ENCODE peak calls at places on chromosomes 12 and 14, in six cellular contexts. P is adrenal gland; D is adipocyte; J is GM12878; Y is CD8-positive, alpha-beta memory T cell; X is stomach. W is an unnamed sample. For H3K27me3 and H3K4me1, the result is how much of the 10 kb centered on the place peaks cover.

GRCh38 chr12:40946612-40947194 is 241.4 kb upstream of the PDZRN4 start:
- DNase-seq in P (no peak), D (peak), J (no peak), Y (peak), X (no peak), W (no peak)

GRCh38 chr12:115857160-115857920 is 420.2 kb downstream of the MED13L start:
- DNase-seq in P (no peak), D (no peak), J (no peak), Y (no peak), X (no peak), W (no peak)

GRCh38 chr14:93709249-93709648 is 79.0 kb downstream of the PRIMA1 start:
- DNase-seq in P (no peak), D (no peak), J (no peak), Y (no peak), X (no peak), W (no peak)

GRCh38 chr12:94101902-94102660 is 46.3 kb upstream of the PLXNC1 start:
- DNase-seq in P (peak), D (peak), J (peak), Y (peak), X (peak), W (peak)

GRCh38 chr12:59719701-59720100 is 123.9 kb downstream of the SLC16A7 start:
- DNase-seq in P (no peak), D (no peak), J (no peak), Y (no peak), X (no peak), W (no peak)

GRCh38 chr12:79302171-79302841 is 388.5 kb downstream of the PAWR start:
- DNase-seq in P (no peak), D (no peak), J (no peak), Y (no peak), X (no peak), W (no peak)

GRCh38 chr14:102194856-102195255 is 55.2 kb downstream of the WDR20 start:
- DNase-seq in P (no peak), D (no peak), J (no peak), Y (no peak), X (no peak), W (no peak)

GRCh38 chr12:76883151-76883550 is 4.3 kb upstream of the CSRP2 start:
- DNase-seq in P (no peak), D (peak), J (no peak), Y (no peak), X (no peak), W (no peak)

GRCh38 chr12:107304588-107305532 is 211.5 kb upstream of the CRY1 start:
- DNase-seq in P (no peak), D (no peak), J (no peak), Y (no peak), X (no peak), W (no peak)

GRCh38 chr14:104975481-104976197 is 2.5 kb downstream of the AHNAK2 start:
- DNase-seq in P (peak), D (no peak), J (no peak), Y (no peak), X (no peak), W (peak)

GRCh38 chr14:104977008-104977680 is 1.0 kb downstream of the AHNAK2 start:
- DNase-seq in P (peak), D (no peak), J (no peak), Y (no peak), X (no peak), W (peak)

GRCh38 chr14:104974665-104975390 is 3.3 kb downstream of the AHNAK2 start:
- DNase-seq in P (no peak), D (no peak), J (no peak), Y (no peak), X (no peak), W (peak)

GRCh38 chr14:104977681-104978647 is at the start of gene AHNAK2:
- DNase-seq in P (peak), D (peak), J (no peak), Y (peak), X (peak), W (peak)

GRCh38 chr14:104976198-104977007 is 1.8 kb downstream of the AHNAK2 start:
- DNase-seq in P (peak), D (peak), J (peak), Y (peak), X (peak), W (peak)
- H3K27me3 ChIP-seq in P (under half), D (under half), J (under half), Y (under half), X (under half), W (under half)

DNA sequence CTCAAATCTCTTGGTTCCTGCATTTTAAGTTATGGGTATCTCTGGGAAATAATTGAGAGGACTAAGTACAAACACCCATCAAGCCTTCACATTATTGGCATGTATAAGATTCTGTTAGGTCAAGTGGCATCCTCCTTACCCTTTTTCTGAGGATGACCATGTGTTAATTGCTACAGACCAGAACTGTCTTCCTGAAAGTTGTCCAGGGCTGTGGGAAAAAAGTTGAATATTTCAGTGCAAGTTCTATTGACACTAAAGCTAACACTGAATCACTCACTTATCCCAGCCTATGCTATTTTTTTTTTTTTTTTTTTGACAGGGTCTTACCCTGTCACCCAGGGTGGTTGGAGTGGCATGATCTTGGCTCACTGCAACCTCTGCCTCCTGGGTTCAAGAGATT is 130.1 kb upstream of the HIF1A start:
- DNase-seq in P (no peak), D (no peak), J (no peak), Y (no peak), X (no peak), W (no peak)
- H3K4me1 ChIP-seq in P (under half), D (half or more), J (under half), Y (under half), X (half or more), W (under half)

DNA sequence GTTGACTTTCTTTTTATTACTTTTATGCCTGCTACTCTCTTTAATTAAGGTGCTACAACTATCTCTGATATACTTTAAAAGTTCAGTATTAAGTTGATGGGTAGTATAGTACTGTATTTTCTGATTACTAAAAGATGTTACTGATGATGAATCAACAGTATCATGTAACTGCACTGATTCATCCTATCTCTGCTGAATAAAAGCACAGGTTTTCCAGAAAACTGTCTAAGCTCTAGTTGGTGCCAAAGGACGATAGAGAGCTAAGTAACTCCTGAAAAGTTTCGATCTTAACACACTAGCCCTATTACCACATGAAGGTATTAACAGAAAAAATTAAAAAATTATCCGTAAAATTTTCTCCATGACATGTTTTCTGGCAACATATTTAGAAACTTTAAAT is 2.1 kb downstream of the SCAF11 start:
- DNase-seq in P (no peak), D (peak), J (no peak), Y (no peak), X (no peak), W (no peak)
- H3K4me3 ChIP-seq in P (peak), D (peak), J (peak), Y (no peak), X (no peak), W (peak)

GRCh38 chr14:64841772-64842490 is 37.8 kb downstream of the SPTB start:
- DNase-seq in P (no peak), D (no peak), J (no peak), Y (no peak), X (no peak), W (no peak)

GRCh38 chr14:64848239-64848638 is 31.5 kb downstream of the SPTB start:
- DNase-seq in P (no peak), D (no peak), J (no peak), Y (no peak), X (no peak), W (no peak)

GRCh38 chr14:64844993-64845536 is 34.6 kb downstream of the SPTB start:
- DNase-seq in P (no peak), D (no peak), J (no peak), Y (no peak), X (no peak), W (no peak)

GRCh38 chr14:64844272-64844671 is 35.4 kb downstream of the SPTB start:
- DNase-seq in P (no peak), D (no peak), J (peak), Y (no peak), X (no peak), W (no peak)

GRCh38 chr14:64845878-64846277 is 33.8 kb downstream of the SPTB start:
- DNase-seq in P (no peak), D (peak), J (no peak), Y (no peak), X (no peak), W (no peak)
- H3K27me3 ChIP-seq in P (under half), D (half or more), J (under half), Y (under half), X (under half), W (half or more)